ENCODE peak calls at places on chromosome 3, in ten cellular contexts. B, C, X, T, S, D, J, U, F and G are unnamed samples.
A peak's percentile ranks its signal among the peaks of the same experiment; 100 is the strongest.

GRCh38 chr3:31105438-31106077 is 211.1 kb upstream of the GADL1 start:
- DNase-seq in B (no peak), C (no peak), X (no peak), T (no peak), S (peak; percentile 87), D (no peak), J (peak; percentile 95), U (no peak), F (peak; percentile 98), G (peak; percentile 79)

GRCh38 chr3:140117111-140117526 is 182.1 kb downstream of the CLSTN2 start:
- DNase-seq in B (no peak), C (no peak), X (no peak), T (no peak), S (no peak), D (no peak), J (no peak), U (no peak), F (no peak), G (no peak)

GRCh38 chr3:118102737-118103136 is 931.9 kb downstream of the IGSF11 start:
- DNase-seq in B (no peak), C (no peak), X (no peak), T (no peak), S (no peak), D (no peak), J (peak; percentile 11), U (no peak), F (peak; percentile 16), G (no peak)

GRCh38 chr3:5888845-5889244 is 701.3 kb downstream of the EDEM1 start:
- DNase-seq in B (no peak), C (no peak), X (no peak), T (no peak), S (no peak), D (no peak), J (no peak), U (no peak), F (no peak), G (no peak)

GRCh38 chr3:154125378-154126030 is 4.3 kb downstream of the ARHGEF26 start:
- DNase-seq in B (no peak), C (no peak), X (no peak), T (no peak), S (no peak), D (peak; percentile 74), J (no peak), U (no peak), F (no peak), G (no peak)

GRCh38 chr3:43892061-43892460 is 201.3 kb downstream of the ABHD5 start:
- DNase-seq in B (no peak), C (no peak), X (no peak), T (no peak), S (no peak), D (no peak), J (no peak), U (no peak), F (no peak), G (no peak)

GRCh38 chr3:64240445-64240844 is 15.2 kb upstream of the PRICKLE2 start:
- DNase-seq in B (no peak), C (no peak), X (no peak), T (no peak), S (no peak), D (no peak), J (no peak), U (no peak), F (peak; percentile 29), G (no peak)

GRCh38 chr3:147383617-147384016 is 22.7 kb downstream of the ZIC4 start:
- DNase-seq in B (no peak), C (no peak), X (no peak), T (no peak), S (no peak), D (no peak), J (no peak), U (peak; percentile 68), F (no peak), G (no peak)

GRCh38 chr3:37096292-37096691 is 78.1 kb downstream of the LRRFIP2 start:
- DNase-seq in B (no peak), C (no peak), X (no peak), T (no peak), S (peak; percentile 63), D (peak; percentile 73), J (peak; percentile 78), U (no peak), F (peak; percentile 50), G (peak; percentile 9)

GRCh38 chr3:128410669-128411573 is 55.8 kb downstream of the DNAJB8 start:
- DNase-seq in B (no peak), C (no peak), X (no peak), T (no peak), S (no peak), D (no peak), J (no peak), U (no peak), F (no peak), G (no peak)

DNA sequence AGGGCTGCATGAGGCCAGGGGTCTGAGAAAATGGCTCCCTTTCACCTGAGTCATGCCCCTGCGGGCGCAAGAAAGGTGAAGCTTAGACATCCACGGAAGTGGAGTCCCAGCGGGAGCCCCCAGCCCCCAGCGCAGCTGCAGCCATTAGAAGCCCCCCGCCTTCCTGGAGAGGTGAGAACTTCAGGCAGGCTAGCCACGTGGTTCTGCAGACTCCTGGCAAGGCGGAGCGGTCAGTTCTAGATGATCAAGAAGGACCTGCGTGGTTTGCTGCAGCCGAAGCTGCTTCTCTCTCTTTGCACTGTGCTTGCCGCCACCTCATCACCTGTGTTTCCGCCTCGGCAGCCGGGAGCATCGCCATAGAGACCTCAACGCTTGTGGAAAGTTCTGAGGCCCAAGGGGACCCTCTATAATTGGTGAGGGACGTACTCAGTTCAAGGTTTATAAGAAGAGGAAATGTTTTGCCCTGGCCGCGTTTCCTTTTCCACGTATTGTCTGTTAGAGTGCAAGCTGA is 15.8 kb upstream of the KCNMB3 start:
- DNase-seq in B (no peak), C (no peak), X (no peak), T (no peak), S (no peak), D (no peak), J (no peak), U (no peak), F (no peak), G (no peak)
- TF ChIP-seq CTCF in B (no peak), C (no peak), X (no peak), T (no peak), S (no peak), D (no peak), J (no peak), U (no peak), F (no peak), G (no peak)

GRCh38 chr3:53200501-53201189 is 39.6 kb downstream of the PRKCD start:
- DNase-seq in B (no peak), C (no peak), X (no peak), T (no peak), S (no peak), D (no peak), J (no peak), U (no peak), F (no peak), G (no peak)

GRCh38 chr3:53198996-53199395 is 38.0 kb downstream of the PRKCD start:
- DNase-seq in B (no peak), C (no peak), X (no peak), T (no peak), S (no peak), D (no peak), J (no peak), U (no peak), F (no peak), G (no peak)

GRCh38 chr3:53199834-53200233 is 38.8 kb downstream of the PRKCD start:
- DNase-seq in B (no peak), C (no peak), X (no peak), T (no peak), S (no peak), D (no peak), J (no peak), U (no peak), F (no peak), G (no peak)

GRCh38 chr3:53196575-53197407 is 35.8 kb downstream of the PRKCD start:
- DNase-seq in B (no peak), C (peak; percentile 53), X (no peak), T (no peak), S (peak; percentile 79), D (peak; percentile 72), J (peak; percentile 62), U (peak; percentile 28), F (peak; percentile 62), G (peak; percentile 20)

DNA sequence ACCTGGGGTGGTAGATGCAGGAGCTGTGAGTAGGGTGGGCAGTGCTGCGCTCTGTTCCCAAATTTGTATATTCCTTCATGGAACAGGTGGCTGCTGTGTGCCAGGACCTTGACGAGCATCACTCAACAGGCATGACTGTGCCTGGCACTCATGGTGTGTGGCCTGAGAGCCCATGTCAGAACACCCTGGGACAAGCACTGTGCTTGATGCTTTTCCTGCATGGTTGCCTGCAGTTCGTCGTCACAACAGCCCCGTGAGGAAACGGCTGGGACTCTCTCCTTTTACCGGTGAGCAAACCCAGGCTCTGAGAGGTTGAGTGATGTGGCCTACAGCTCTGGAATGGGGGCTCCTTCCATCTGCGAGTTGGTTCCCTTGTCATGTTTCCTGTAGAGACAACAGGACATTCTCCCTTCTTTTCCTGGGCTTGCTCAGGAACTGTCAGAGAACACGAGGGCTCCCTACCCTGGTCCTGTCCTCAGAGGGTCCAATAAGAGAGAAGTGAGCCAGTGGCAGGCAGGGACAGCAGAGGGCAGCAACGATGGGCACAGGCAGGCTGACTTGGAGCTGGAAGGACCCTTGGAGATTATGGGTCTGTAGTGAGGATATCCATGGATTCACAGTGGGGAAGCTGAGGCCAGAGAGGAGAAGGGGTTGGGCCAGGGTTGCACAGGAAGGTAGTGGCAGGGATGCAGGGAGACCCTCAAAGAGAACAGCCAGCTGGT is 37.4 kb downstream of the PRKCD start:
- DNase-seq in B (no peak), C (no peak), X (no peak), T (no peak), S (no peak), D (no peak), J (no peak), U (peak; percentile 46), F (no peak), G (no peak)
- TF ChIP-seq CTCF in B (no peak), C (no peak), X (no peak), T (no peak), S (peak; percentile 15), D (peak; percentile 60), J (no peak), U (peak; percentile 40), F (peak; percentile 5), G (peak; percentile 13)

DNA sequence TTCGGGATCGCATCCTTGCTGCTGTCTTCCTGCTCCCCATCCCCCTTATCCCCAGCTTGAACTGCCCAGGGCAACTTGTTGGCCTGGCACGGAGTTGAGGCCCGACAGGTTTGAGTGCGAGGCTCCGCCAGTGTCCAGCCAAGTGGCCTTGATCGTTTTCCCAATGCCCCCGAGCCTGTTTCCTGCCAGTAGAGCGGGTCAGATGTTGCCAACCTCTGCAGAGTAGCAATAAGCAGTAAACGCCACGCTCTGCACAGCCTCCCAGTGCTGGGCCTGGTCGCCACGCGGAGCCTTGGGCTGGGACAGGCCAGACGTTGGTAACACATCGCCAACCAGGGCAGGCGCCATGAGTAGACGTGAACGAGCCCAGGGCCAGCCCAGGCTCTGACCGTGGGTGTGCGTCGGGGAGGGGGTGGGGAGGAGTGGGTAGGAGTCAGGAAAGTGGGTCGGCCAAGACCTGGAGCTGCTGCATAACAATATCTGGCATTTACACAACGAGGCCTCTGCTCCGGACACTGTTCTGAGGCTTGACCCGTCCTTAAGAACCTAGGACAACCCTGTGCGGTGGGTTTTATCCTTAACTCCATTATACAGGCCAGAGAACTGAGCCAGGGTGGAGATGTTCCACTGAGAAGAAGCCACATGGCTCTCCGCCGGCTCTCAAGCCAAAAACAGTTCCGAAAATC is 444 bp upstream of the ABHD14A start:
- DNase-seq in B (peak; percentile 70), C (no peak), X (peak; percentile 92), T (peak; percentile 58), S (peak; percentile 16), D (no peak), J (no peak), U (no peak), F (no peak), G (no peak)
- TF ChIP-seq CTCF in B (no peak), C (no peak), X (no peak), T (no peak), S (no peak), D (peak; percentile 17), J (no peak), U (no peak), F (no peak), G (no peak)

GRCh38 chr3:32399030-32399620 is 7.5 kb downstream of the CMTM7 start:
- DNase-seq in B (no peak), C (peak; percentile 40), X (no peak), T (no peak), S (peak; percentile 75), D (peak; percentile 62), J (peak; percentile 60), U (peak; percentile 74), F (peak; percentile 72), G (no peak)
- TF ChIP-seq CTCF in B (peak; percentile 46), C (peak; percentile 42), X (peak; percentile 72), T (peak; percentile 36), S (peak; percentile 63), D (peak; percentile 56), J (peak; percentile 72), U (peak; percentile 77), F (peak; percentile 73), G (peak; percentile 57)